ENCODE peak calls at places on chromosomes 16 and 17, in eight cellular contexts. Q, C, V, T, U, Z, M and P are unnamed samples.

GRCh38 chr17:62140836-62141235 is 75.8 kb upstream of the MED13 start:
- DNase-seq in M (no peak), Q (no peak), U (peak), C (no peak), V (no peak), T (peak), Z (no peak), P (peak)

GRCh38 chr17:4229627-4230026 is 34.2 kb downstream of the ANKFY1 start:
- DNase-seq in T (peak), Z (peak), V (peak), C (no peak), M (no peak), U (no peak), Q (peak), P (peak)

GRCh38 chr17:74919440-74920305 is 3.4 kb downstream of the USH1G start:
- DNase-seq in T (no peak), M (no peak), C (peak), U (no peak), Z (no peak), Q (no peak), V (no peak), P (no peak)

GRCh38 chr16:77993111-77993571 is 29.2 kb upstream of the CLEC3A start:
- DNase-seq in U (no peak), Z (no peak), T (no peak), C (peak), M (no peak), V (no peak), Q (no peak), P (peak)

GRCh38 chr16:695355-696089 is 5.3 kb upstream of the WDR24 start:
- DNase-seq in M (peak), U (peak), V (no peak), Z (no peak), C (peak), Q (no peak), T (no peak), P (no peak)

GRCh38 chr17:5912927-5913565 is 157.1 kb upstream of the WSCD1 start:
- DNase-seq in Z (no peak), Q (no peak), M (no peak), V (no peak), C (peak), T (no peak), U (no peak), P (no peak)

GRCh38 chr16:27618611-27619380 is 68.9 kb downstream of the KATNIP start:
- DNase-seq in U (no peak), T (no peak), V (no peak), C (no peak), Z (no peak), M (no peak), Q (no peak), P (no peak)

GRCh38 chr16:55832788-55833583 is at the start of gene CES1:
- DNase-seq in T (no peak), U (peak), M (no peak), C (peak), Q (peak), Z (peak), V (peak), P (no peak)

GRCh38 chr16:83813818-83814653 is 6.3 kb downstream of the HSBP1 start:
- DNase-seq in V (peak), C (no peak), Z (peak), T (peak), Q (peak), U (no peak), M (no peak), P (peak)

GRCh38 chr16:495127-495748 is 32.3 kb upstream of the CAPN15 start:
- DNase-seq in V (no peak), T (peak), Q (no peak), C (peak), M (peak), Z (no peak), U (no peak), P (peak)

GRCh38 chr17:28370035-28370743 is at the start of gene VTN:
- DNase-seq in M (no peak), V (no peak), U (peak), Q (no peak), Z (no peak), C (peak), T (peak), P (peak)

GRCh38 chr17:5942687-5943086 is 127.5 kb upstream of the WSCD1 start:
- DNase-seq in T (no peak), V (no peak), Z (no peak), M (no peak), U (no peak), C (no peak), Q (no peak), P (no peak)

GRCh38 chr16:79210629-79211028 is 389.9 kb downstream of the MAF start:
- DNase-seq in Q (no peak), V (no peak), Z (no peak), M (no peak), T (no peak), U (no peak), C (no peak), P (no peak)

GRCh38 chr16:84914273-84914672 is 94.5 kb downstream of the CRISPLD2 start:
- DNase-seq in C (no peak), T (no peak), V (peak), M (no peak), U (no peak), Q (peak), Z (no peak), P (no peak)

GRCh38 chr17:75845933-75846700 is 1.9 kb upstream of the UNC13D start:
- DNase-seq in Z (no peak), V (no peak), C (no peak), M (no peak), Q (no peak), T (no peak), U (no peak), P (no peak)

GRCh38 chr16:75060708-75061107 is 55.9 kb downstream of the LDHD start:
- DNase-seq in C (no peak), T (no peak), M (no peak), U (no peak), Z (no peak), Q (no peak), V (no peak), P (no peak)

GRCh38 chr17:7184091-7184488 is 4.9 kb upstream of the ASGR1 start:
- DNase-seq in M (no peak), U (peak), Q (no peak), T (no peak), C (peak), Z (no peak), V (no peak), P (no peak)

GRCh38 chr16:19861811-19862327 is 22.8 kb downstream of the GPRC5B start:
- DNase-seq in Q (no peak), U (peak), Z (no peak), M (no peak), C (peak), T (no peak), V (no peak), P (no peak)

GRCh38 chr16:70254095-70254964 is 2.6 kb upstream of the EXOSC6 start:
- DNase-seq in M (no peak), V (no peak), T (no peak), Z (no peak), U (no peak), C (no peak), Q (no peak), P (no peak)

GRCh38 chr16:88681084-88681680 is 5.1 kb downstream of the SNAI3 start:
- DNase-seq in Z (no peak), M (peak), V (no peak), T (no peak), Q (no peak), U (peak), C (peak), P (no peak)

GRCh38 chr16:50819706-50820105 is 77.8 kb downstream of the CYLD start:
- DNase-seq in C (no peak), U (no peak), M (no peak), Z (no peak), Q (no peak), V (no peak), T (no peak), P (no peak)

GRCh38 chr16:80682435-80683070 is 121.8 kb downstream of the CDYL2 start:
- DNase-seq in M (no peak), Z (no peak), Q (no peak), T (peak), U (no peak), C (no peak), V (no peak), P (peak)

GRCh38 chr16:72875291-72876036 is 172.5 kb downstream of the ZFHX3 start:
- DNase-seq in V (peak), Z (no peak), C (no peak), M (no peak), Q (no peak), T (no peak), U (no peak), P (no peak)

GRCh38 chr16:15874745-15875314 is 13.6 kb downstream of the CEP20 start:
- DNase-seq in T (peak), Q (peak), U (no peak), V (peak), Z (peak), M (peak), C (peak), P (peak)

GRCh38 chr16:20920799-20921198 is 20.2 kb downstream of the LYRM1 start:
- DNase-seq in Q (no peak), U (no peak), C (no peak), V (no peak), Z (no peak), T (no peak), M (no peak), P (no peak)

GRCh38 chr16:30615358-30616076 is 5.3 kb upstream of the ZNF689 start:
- DNase-seq in V (no peak), T (peak), Q (peak), Z (no peak), M (peak), U (peak), C (peak), P (peak)

GRCh38 chr17:9672266-9672665 is 26.9 kb downstream of the USP43 start:
- DNase-seq in T (no peak), V (no peak), M (no peak), C (no peak), Q (no peak), Z (no peak), U (no peak), P (peak)

GRCh38 chr17:9668532-9668931 is 23.2 kb downstream of the USP43 start:
- DNase-seq in T (no peak), M (no peak), U (no peak), Q (no peak), V (no peak), Z (no peak), C (peak), P (peak)

GRCh38 chr17:9669551-9670008 is 24.3 kb downstream of the USP43 start:
- DNase-seq in T (no peak), C (peak), Z (no peak), Q (no peak), V (no peak), M (no peak), U (peak), P (no peak)

GRCh38 chr17:9671559-9671958 is 26.2 kb downstream of the USP43 start:
- DNase-seq in C (peak), Z (no peak), U (no peak), M (no peak), Q (no peak), V (no peak), T (no peak), P (no peak)

DNA sequence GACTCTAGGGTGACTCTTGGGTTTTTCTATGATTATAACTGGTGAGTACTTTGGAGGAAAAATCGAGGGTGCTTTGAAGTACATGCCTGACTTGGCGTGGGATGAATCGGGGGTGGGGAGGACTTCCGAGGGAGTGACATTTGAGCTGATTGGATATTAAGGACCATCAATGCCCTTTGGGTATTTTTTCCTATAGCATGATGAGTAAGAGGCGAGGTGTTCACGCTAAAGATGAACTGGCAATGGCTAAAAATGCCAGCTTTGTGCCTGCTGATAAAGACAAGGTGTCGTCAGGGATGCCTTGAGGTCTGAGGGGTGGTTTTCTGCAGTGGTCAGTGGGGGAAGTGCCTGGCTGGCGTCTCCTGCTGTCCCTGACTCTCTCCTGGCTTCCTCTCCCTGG is 25.3 kb downstream of the USP43 start:
- DNase-seq in Z (no peak), U (no peak), V (no peak), T (no peak), M (no peak), Q (no peak), C (peak), P (no peak)
- H3K4me3 ChIP-seq in Z (no peak), U (no peak), V (no peak), T (no peak), M (no peak), Q (no peak), C (no peak), P (no peak)

GRCh38 chr17:48596000-48596734 is 2.6 kb upstream of the HOXB5 start:
- DNase-seq in U (no peak), V (no peak), M (no peak), Q (no peak), C (peak), Z (no peak), T (no peak), P (no peak)
- H3K4me3 ChIP-seq in U (peak), V (no peak), M (peak), Q (peak), C (no peak), Z (no peak), T (no peak), P (no peak)

GRCh38 chr17:59669411-59669810 is 37.8 kb downstream of the PTRH2 start:
- DNase-seq in V (no peak), U (no peak), Z (no peak), M (no peak), T (no peak), C (no peak), Q (no peak), P (no peak)
- H3K4me3 ChIP-seq in V (no peak), U (no peak), Z (no peak), M (no peak), T (no peak), C (no peak), Q (no peak), P (no peak)

GRCh38 chr17:21376835-21377690 is 906 bp downstream of the KCNJ12 start:
- DNase-seq in U (no peak), T (peak), V (no peak), Z (no peak), Q (peak), C (peak), M (no peak), P (peak)

GRCh38 chr17:21375162-21375560 is 996 bp upstream of the KCNJ12 start:
- DNase-seq in M (no peak), T (no peak), Z (no peak), V (no peak), U (no peak), C (no peak), Q (no peak), P (no peak)

GRCh38 chr17:21376585-21376834 is 353 bp downstream of the KCNJ12 start:
- DNase-seq in C (no peak), Q (peak), T (no peak), V (no peak), M (no peak), Z (no peak), U (no peak), P (no peak)

GRCh38 chr17:21374455-21375161 is 1.5 kb upstream of the KCNJ12 start:
- DNase-seq in V (no peak), C (no peak), Z (no peak), U (no peak), M (no peak), Q (no peak), T (no peak), P (no peak)

DNA sequence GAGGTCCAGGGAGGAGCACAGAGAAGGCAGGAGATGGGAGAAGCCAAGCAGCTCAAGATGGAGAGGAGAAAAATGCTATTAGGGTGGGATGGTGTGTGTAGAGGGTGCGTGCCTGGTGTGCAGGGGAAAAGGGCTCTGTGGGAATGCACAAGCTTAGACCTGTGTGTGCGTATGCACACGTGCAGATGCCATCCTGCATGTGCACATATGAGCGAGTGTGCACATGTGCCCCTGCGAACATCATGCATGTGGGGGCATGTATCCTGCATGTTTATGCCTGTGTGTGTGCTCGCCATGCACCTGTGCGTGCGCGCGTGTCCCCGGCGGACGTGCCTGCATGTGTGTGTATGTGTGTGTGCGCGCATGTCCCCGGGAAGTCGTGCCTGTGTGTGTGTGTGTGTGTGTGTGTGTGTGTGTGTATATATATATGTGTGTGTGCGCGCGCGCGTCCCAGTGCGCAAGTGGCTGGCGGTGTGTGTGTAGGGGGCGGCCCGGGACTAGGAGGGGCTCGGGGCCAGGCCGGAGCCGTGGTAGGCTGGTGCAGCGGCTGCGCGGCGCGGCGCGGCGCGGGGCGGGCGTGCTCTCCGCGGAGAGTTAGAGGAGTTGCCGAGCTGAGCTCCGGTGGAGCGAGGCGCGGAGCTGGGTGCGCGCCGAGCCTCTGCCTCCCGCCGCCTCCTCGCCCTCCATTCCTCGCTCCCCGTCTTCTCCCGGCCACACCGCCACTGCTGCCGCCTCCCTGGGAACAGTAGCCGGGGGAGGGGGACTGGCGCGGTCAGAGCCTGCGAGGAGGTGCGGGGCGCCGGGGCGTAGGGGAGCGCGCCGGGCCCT is at the start of gene KCNJ12:
- DNase-seq in C (peak), U (no peak), Q (peak), T (no peak), Z (no peak), V (no peak), M (no peak), P (no peak)
- H3K4me3 ChIP-seq in C (peak), U (peak), Q (peak), T (peak), Z (peak), V (peak), M (no peak), P (no peak)

GRCh38 chr17:50270430-50271172 is 3.7 kb upstream of the TMEM92 start:
- DNase-seq in M (no peak), Q (peak), T (peak), C (no peak), V (peak), Z (peak), U (peak), P (peak)
- H3K4me3 ChIP-seq in M (no peak), Q (no peak), T (no peak), C (no peak), V (no peak), Z (no peak), U (no peak), P (peak)

GRCh38 chr17:10019941-10020403 is 114.9 kb upstream of the RCVRN start:
- DNase-seq in M (no peak), U (peak), Z (no peak), C (no peak), V (peak), Q (no peak), T (no peak), P (no peak)
- H3K4me3 ChIP-seq in M (no peak), U (no peak), Z (no peak), C (no peak), V (no peak), Q (no peak), T (no peak), P (no peak)

DNA sequence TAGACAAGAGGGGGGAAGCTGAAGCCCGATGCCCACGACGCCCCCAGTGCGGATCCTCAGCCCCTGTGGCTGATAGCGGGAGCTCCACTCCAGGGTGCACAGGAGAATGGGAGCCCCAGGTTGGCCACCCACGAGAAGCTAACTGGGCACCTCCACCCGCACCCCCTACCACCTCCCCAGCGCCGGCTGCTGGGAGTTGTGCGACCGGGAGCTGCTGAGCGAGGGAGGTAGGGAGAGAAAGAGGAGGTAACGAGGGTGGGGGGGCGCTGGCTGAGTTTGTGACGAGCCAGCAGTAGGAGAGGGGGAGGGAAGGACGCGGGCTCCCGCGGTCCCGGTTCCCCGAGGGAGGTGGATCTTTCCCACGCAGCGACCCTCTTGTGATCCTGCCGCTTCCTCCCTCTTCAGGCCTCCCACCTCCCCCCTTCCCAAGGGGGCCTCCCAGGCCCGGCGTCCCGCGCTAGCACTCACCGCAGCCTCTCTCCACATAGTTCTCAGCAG is at the start of gene GRIN2A:
- DNase-seq in Z (no peak), V (no peak), T (no peak), Q (no peak), U (no peak), C (no peak), M (no peak), P (no peak)
- H3K4me3 ChIP-seq in Z (peak), V (peak), T (no peak), Q (peak), U (peak), C (peak), M (no peak), P (peak)